ENCODE peak calls at places on chromosomes 4 and X, in six cellular contexts. One of them, this sample, is unnamed.

GRCh38 chr4:186137193-186137792 is 32.8 kb downstream of the FAM149A start:
- DNase-seq in thyroid gland: no peak
- DNase-seq in GM12892: no peak
- DNase-seq in stomach: no peak
- DNase-seq in H1: no peak
- DNase-seq in lower leg skin: no peak
- DNase-seq in this sample: no peak

GRCh38 chrX:129058405-129058804 is 464.9 kb downstream of the SMARCA1 start:
- DNase-seq in lower leg skin: no peak
- DNase-seq in stomach: no peak
- DNase-seq in H1: no peak
- DNase-seq in GM12892: no peak
- DNase-seq in thyroid gland: no peak
- DNase-seq in this sample: no peak

GRCh38 chrX:44474410-44474809 is 68.2 kb downstream of the FUNDC1 start:
- DNase-seq in lower leg skin: no peak
- DNase-seq in thyroid gland: no peak
- DNase-seq in stomach: no peak
- DNase-seq in GM12892: no peak
- DNase-seq in H1: no peak
- DNase-seq in this sample: no peak

GRCh38 chr4:182286936-182287335 is 43.7 kb downstream of the TENM3 start:
- DNase-seq in H1: no peak
- DNase-seq in GM12892: no peak
- DNase-seq in thyroid gland: no peak
- DNase-seq in stomach: no peak
- DNase-seq in lower leg skin: peak
- DNase-seq in this sample: no peak

GRCh38 chr4:2356123-2357069 is 62.0 kb downstream of the ZFYVE28 start:
- DNase-seq in H1: no peak
- DNase-seq in thyroid gland: no peak
- DNase-seq in stomach: no peak
- DNase-seq in GM12892: no peak
- DNase-seq in lower leg skin: peak
- DNase-seq in this sample: no peak

GRCh38 chr4:88967883-88968316 is 89.1 kb downstream of the FAM13A start:
- DNase-seq in stomach: no peak
- DNase-seq in H1: no peak
- DNase-seq in GM12892: no peak
- DNase-seq in lower leg skin: no peak
- DNase-seq in thyroid gland: no peak
- DNase-seq in this sample: no peak

GRCh38 chr4:169311643-169312365 is 41.0 kb upstream of the SH3RF1 start:
- DNase-seq in stomach: peak
- DNase-seq in GM12892: peak
- DNase-seq in thyroid gland: peak
- DNase-seq in H1: peak
- DNase-seq in lower leg skin: no peak
- DNase-seq in this sample: no peak

GRCh38 chrX:1322393-1322792 is 14.2 kb upstream of the IL3RA start:
- DNase-seq in lower leg skin: no peak
- DNase-seq in stomach: no peak
- DNase-seq in thyroid gland: no peak
- DNase-seq in H1: no peak
- DNase-seq in GM12892: no peak
- DNase-seq in this sample: no peak

GRCh38 chr4:182015893-182016292 is 227.3 kb upstream of the TENM3 start:
- DNase-seq in thyroid gland: no peak
- DNase-seq in stomach: no peak
- DNase-seq in GM12892: no peak
- DNase-seq in lower leg skin: no peak
- DNase-seq in H1: no peak
- DNase-seq in this sample: no peak

GRCh38 chr4:79364048-79364447 is 38.2 kb upstream of the NAA11 start:
- DNase-seq in lower leg skin: no peak
- DNase-seq in H1: no peak
- DNase-seq in stomach: no peak
- DNase-seq in thyroid gland: no peak
- DNase-seq in GM12892: no peak
- DNase-seq in this sample: no peak

GRCh38 chr4:147811878-147812277 is 80.0 kb downstream of the ARHGAP10 start:
- DNase-seq in lower leg skin: no peak
- DNase-seq in H1: no peak
- DNase-seq in stomach: no peak
- DNase-seq in GM12892: no peak
- DNase-seq in thyroid gland: no peak
- DNase-seq in this sample: no peak

GRCh38 chrX:25941559-25942250 is 196.4 kb upstream of the MAGEB18 start:
- DNase-seq in GM12892: no peak
- DNase-seq in stomach: no peak
- DNase-seq in thyroid gland: no peak
- DNase-seq in lower leg skin: no peak
- DNase-seq in H1: no peak
- DNase-seq in this sample: no peak

GRCh38 chrX:11557120-11557519 is 108.6 kb downstream of the ARHGAP6 start:
- DNase-seq in lower leg skin: no peak
- DNase-seq in stomach: no peak
- DNase-seq in thyroid gland: no peak
- DNase-seq in GM12892: no peak
- DNase-seq in H1: no peak
- DNase-seq in this sample: no peak

GRCh38 chr4:74095482-74095881 is 3.5 kb downstream of the CXCL2 start:
- DNase-seq in GM12892: no peak
- DNase-seq in H1: no peak
- DNase-seq in lower leg skin: no peak
- DNase-seq in stomach: no peak
- DNase-seq in thyroid gland: no peak
- DNase-seq in this sample: no peak

GRCh38 chr4:177012918-177013545 is 220.3 kb upstream of the VEGFC start:
- DNase-seq in GM12892: no peak
- DNase-seq in stomach: no peak
- DNase-seq in thyroid gland: no peak
- DNase-seq in lower leg skin: no peak
- DNase-seq in H1: no peak
- DNase-seq in this sample: no peak

GRCh38 chrX:35115205-35115604 is 172.6 kb downstream of the FAM47B start:
- DNase-seq in GM12892: no peak
- DNase-seq in thyroid gland: no peak
- DNase-seq in lower leg skin: no peak
- DNase-seq in stomach: no peak
- DNase-seq in H1: no peak
- DNase-seq in this sample: no peak

GRCh38 chr4:48906283-48907173 is at the start of gene OCIAD2:
- DNase-seq in lower leg skin: peak
- DNase-seq in GM12892: peak
- DNase-seq in thyroid gland: peak
- DNase-seq in stomach: peak
- DNase-seq in H1: peak
- DNase-seq in this sample: no peak

GRCh38 chrX:21745756-21746155 is 12.2 kb downstream of the SMPX start:
- DNase-seq in stomach: peak
- DNase-seq in thyroid gland: peak
- DNase-seq in lower leg skin: no peak
- DNase-seq in H1: no peak
- DNase-seq in GM12892: no peak
- DNase-seq in this sample: no peak

GRCh38 chr4:177117256-177117655 is 192.4 kb upstream of the NEIL3 start:
- DNase-seq in GM12892: no peak
- DNase-seq in lower leg skin: no peak
- DNase-seq in stomach: no peak
- DNase-seq in thyroid gland: no peak
- DNase-seq in H1: no peak
- DNase-seq in this sample: no peak

GRCh38 chrX:20374866-20375530 is 108.3 kb upstream of the RPS6KA3 start:
- DNase-seq in thyroid gland: no peak
- DNase-seq in stomach: no peak
- DNase-seq in GM12892: no peak
- DNase-seq in H1: no peak
- DNase-seq in lower leg skin: no peak
- DNase-seq in this sample: no peak

GRCh38 chr4:126899382-126899801 is 733.4 kb upstream of the INTU start:
- DNase-seq in lower leg skin: no peak
- DNase-seq in thyroid gland: peak
- DNase-seq in GM12892: no peak
- DNase-seq in H1: no peak
- DNase-seq in stomach: no peak
- DNase-seq in this sample: no peak

GRCh38 chrX:154486052-154486395 is 391 bp downstream of the UBL4A start:
- DNase-seq in GM12892: no peak
- DNase-seq in stomach: peak
- DNase-seq in lower leg skin: no peak
- DNase-seq in H1: no peak
- DNase-seq in thyroid gland: peak
- DNase-seq in this sample: no peak

GRCh38 chr4:122914292-122914904 is 8.0 kb downstream of the NUDT6 start:
- DNase-seq in GM12892: no peak
- DNase-seq in thyroid gland: no peak
- DNase-seq in H1: no peak
- DNase-seq in lower leg skin: no peak
- DNase-seq in stomach: no peak
- DNase-seq in this sample: no peak

GRCh38 chr4:126241631-126242030 is 926.9 kb downstream of the FAT4 start:
- DNase-seq in lower leg skin: no peak
- DNase-seq in GM12892: no peak
- DNase-seq in stomach: no peak
- DNase-seq in thyroid gland: no peak
- DNase-seq in H1: no peak
- DNase-seq in this sample: no peak

GRCh38 chrX:22081475-22082092 is 49.5 kb downstream of the PHEX start:
- DNase-seq in stomach: peak
- DNase-seq in lower leg skin: no peak
- DNase-seq in thyroid gland: peak
- DNase-seq in GM12892: no peak
- DNase-seq in H1: peak
- DNase-seq in this sample: no peak

DNA sequence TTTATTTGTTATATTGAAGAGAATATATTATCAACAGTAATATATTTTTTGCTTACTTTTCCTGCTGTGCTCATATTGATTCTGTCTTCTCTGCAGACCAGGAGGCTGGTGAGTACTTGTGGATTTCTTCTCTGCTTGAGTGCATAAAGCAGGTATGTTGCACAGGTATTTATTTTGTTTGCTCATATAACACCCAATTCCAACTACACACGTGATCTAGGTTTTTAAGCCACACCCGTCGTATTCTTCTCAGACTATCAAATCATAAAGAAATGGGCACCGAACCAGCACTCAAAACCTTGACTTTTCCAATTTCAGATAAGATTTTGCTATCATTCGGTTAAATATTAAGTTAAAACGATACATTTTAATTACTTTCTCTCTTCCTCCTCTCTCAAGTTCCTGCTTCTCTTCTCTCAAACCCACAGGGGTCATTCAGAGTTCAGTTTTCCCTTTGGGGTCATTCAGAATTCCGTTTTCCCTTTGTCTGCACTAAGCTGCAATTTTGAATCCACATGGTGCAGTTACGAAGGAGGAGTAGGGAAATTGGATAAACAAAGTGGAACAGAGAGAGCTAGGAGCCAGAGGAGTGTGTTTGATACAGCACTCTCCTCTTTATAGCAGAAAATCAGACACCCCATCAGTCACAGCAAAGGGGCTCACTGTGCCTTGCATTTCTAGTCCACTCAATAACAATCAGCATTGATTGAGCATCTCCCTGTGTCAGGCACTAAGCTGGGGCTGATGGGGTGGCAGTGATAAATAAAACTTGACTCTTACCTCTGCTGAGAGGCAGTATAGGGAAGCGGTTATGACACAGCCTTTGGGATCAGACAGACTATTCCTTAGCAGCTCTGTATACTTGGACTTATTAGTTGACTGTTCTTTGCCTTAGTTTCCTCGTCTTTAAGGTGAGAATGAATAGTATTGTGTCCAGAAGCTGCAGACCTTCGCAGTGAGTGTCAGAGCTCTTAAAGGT is at the start of gene ADH1C:
- DNase-seq in thyroid gland: no peak
- DNase-seq in stomach: no peak
- DNase-seq in H1: no peak
- DNase-seq in lower leg skin: no peak
- DNase-seq in GM12892: no peak
- DNase-seq in this sample: no peak
- TF ChIP-seq POLR2A in thyroid gland: no peak
- TF ChIP-seq POLR2A in stomach: no peak
- TF ChIP-seq POLR2A in H1: no peak
- TF ChIP-seq POLR2A in lower leg skin: no peak
- TF ChIP-seq POLR2A in GM12892: no peak
- TF ChIP-seq POLR2A in this sample: no peak

GRCh38 chr4:61521451-61521850 is 321.3 kb downstream of the ADGRL3 start:
- DNase-seq in GM12892: no peak
- DNase-seq in thyroid gland: no peak
- DNase-seq in H1: no peak
- DNase-seq in stomach: no peak
- DNase-seq in lower leg skin: no peak
- DNase-seq in this sample: no peak
- TF ChIP-seq POLR2A in GM12892: no peak
- TF ChIP-seq POLR2A in thyroid gland: no peak
- TF ChIP-seq POLR2A in H1: no peak
- TF ChIP-seq POLR2A in stomach: no peak
- TF ChIP-seq POLR2A in lower leg skin: no peak
- TF ChIP-seq POLR2A in this sample: no peak

DNA sequence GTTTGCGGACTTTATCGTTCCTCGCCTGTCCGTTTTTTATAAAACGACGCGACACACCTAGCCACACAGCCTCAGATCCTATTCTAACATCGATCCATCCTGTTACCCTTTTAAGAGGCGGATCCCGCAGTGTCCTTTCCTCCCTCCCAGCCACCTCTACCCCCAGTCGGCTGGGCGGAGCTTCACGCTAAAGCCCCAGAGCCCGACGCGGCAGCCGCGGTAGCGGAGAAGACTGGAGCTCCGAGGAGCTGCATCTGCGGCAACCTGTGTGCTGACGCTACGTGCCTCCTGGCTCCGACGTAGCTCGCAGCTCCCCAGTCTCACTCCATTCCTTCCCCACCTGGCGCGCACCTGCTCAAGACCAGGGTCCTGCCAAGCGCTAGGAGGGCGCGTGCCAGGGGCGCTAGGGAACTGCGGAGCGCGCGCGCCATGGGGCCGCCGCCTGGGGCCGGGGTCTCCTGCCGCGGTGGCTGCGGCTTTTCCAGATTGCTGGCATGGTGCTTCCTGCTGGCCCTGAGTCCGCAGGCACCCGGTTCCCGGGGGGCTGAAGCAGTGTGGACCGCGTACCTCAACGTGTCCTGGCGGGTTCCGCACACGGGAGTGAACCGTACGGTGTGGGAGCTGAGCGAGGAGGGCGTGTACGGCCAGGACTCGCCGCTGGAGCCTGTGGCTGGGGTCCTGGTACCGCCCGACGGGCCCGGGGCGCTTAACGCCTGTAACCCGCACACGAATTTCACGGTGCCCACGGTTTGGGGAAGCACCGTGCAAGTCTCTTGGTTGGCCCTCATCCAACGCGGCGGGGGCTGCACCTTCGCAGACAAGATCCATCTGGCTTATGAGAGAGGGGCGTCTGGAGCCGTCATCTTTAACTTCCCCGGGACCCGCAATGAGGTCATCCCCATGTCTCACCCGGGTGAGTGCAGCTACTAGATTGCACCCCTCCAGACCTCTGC is at the start of gene RNF128:
- DNase-seq in lower leg skin: no peak
- DNase-seq in H1: peak
- DNase-seq in GM12892: no peak
- DNase-seq in thyroid gland: peak
- DNase-seq in stomach: peak
- DNase-seq in this sample: no peak
- TF ChIP-seq POLR2A in lower leg skin: no peak
- TF ChIP-seq POLR2A in H1: no peak
- TF ChIP-seq POLR2A in GM12892: no peak
- TF ChIP-seq POLR2A in thyroid gland: peak
- TF ChIP-seq POLR2A in stomach: no peak
- TF ChIP-seq POLR2A in this sample: no peak

GRCh38 chrX:119852410-119853353 is at the start of gene UPF3B:
- DNase-seq in H1: peak
- DNase-seq in GM12892: peak
- DNase-seq in thyroid gland: peak
- DNase-seq in lower leg skin: peak
- DNase-seq in stomach: peak
- DNase-seq in this sample: no peak
- TF ChIP-seq POLR2A in H1: peak
- TF ChIP-seq POLR2A in GM12892: peak
- TF ChIP-seq POLR2A in thyroid gland: no peak
- TF ChIP-seq POLR2A in lower leg skin: no peak
- TF ChIP-seq POLR2A in stomach: no peak
- TF ChIP-seq POLR2A in this sample: no peak

This sample was measured in vagina.